ENCODE peak calls at places on chromosome 20, in ten cellular contexts. Z, D, A, C, N, M, W, U, K and H are unnamed samples.

GRCh38 chr20:61441537-61441936 is 189.5 kb downstream of the CDH4 start:
- DNase-seq in Z (no peak), D (no peak), A (no peak), C (no peak), N (no peak), M (no peak), W (no peak), U (no peak), K (no peak), H (no peak)

GRCh38 chr20:15882553-15882952 is 690.7 kb downstream of the KIF16B start:
- DNase-seq in Z (no peak), D (no peak), A (no peak), C (no peak), N (no peak), M (no peak), W (no peak), U (no peak), K (no peak), H (no peak)

GRCh38 chr20:6162239-6162638 is 39.4 kb upstream of the FERMT1 start:
- DNase-seq in Z (no peak), D (no peak), A (no peak), C (no peak), N (no peak), M (no peak), W (peak), U (no peak), K (no peak), H (no peak)

GRCh38 chr20:61644387-61645076 is 392.5 kb downstream of the CDH4 start:
- DNase-seq in Z (no peak), D (no peak), A (no peak), C (no peak), N (no peak), M (no peak), W (no peak), U (no peak), K (no peak), H (no peak)

GRCh38 chr20:258963-259362 is 1.4 kb downstream of the DEFB132 start:
- DNase-seq in Z (peak), D (peak), A (peak), C (no peak), N (no peak), M (no peak), W (no peak), U (no peak), K (peak), H (peak)

GRCh38 chr20:49380245-49380875 is 102.1 kb downstream of the KCNB1 start:
- DNase-seq in Z (no peak), D (no peak), A (no peak), C (no peak), N (no peak), M (no peak), W (no peak), U (no peak), K (no peak), H (no peak)

GRCh38 chr20:11726021-11726420 is 191.7 kb upstream of the BTBD3 start:
- DNase-seq in Z (no peak), D (no peak), A (no peak), C (no peak), N (no peak), M (no peak), W (no peak), U (no peak), K (no peak), H (no peak)

GRCh38 chr20:54167909-54168872 is 5.6 kb downstream of the CYP24A1 start:
- DNase-seq in Z (peak), D (peak), A (peak), C (no peak), N (no peak), M (no peak), W (no peak), U (no peak), K (no peak), H (no peak)

GRCh38 chr20:63835031-63835858 is 4.2 kb upstream of the ZBTB46 start:
- DNase-seq in Z (peak), D (peak), A (peak), C (peak), N (no peak), M (peak), W (peak), U (peak), K (peak), H (peak)

GRCh38 chr20:44549123-44549522 is 27.3 kb upstream of the SERINC3 start:
- DNase-seq in Z (no peak), D (peak), A (no peak), C (no peak), N (no peak), M (no peak), W (no peak), U (no peak), K (no peak), H (peak)

GRCh38 chr20:2022163-2022562 is 28.3 kb upstream of the PDYN start:
- DNase-seq in Z (no peak), D (no peak), A (no peak), C (no peak), N (no peak), M (no peak), W (no peak), U (no peak), K (peak), H (no peak)

GRCh38 chr20:24032412-24032898 is 43.9 kb upstream of the GGTLC1 start:
- DNase-seq in Z (no peak), D (no peak), A (no peak), C (no peak), N (no peak), M (no peak), W (no peak), U (no peak), K (no peak), H (no peak)

GRCh38 chr20:23135449-23136447 is 49.6 kb upstream of the CD93 start:
- DNase-seq in Z (no peak), D (no peak), A (no peak), C (no peak), N (no peak), M (no peak), W (no peak), U (no peak), K (peak), H (no peak)

GRCh38 chr20:61953037-61953788 is 112.5 kb downstream of the TAF4 start:
- DNase-seq in Z (no peak), D (no peak), A (no peak), C (no peak), N (no peak), M (peak), W (no peak), U (no peak), K (no peak), H (no peak)

GRCh38 chr20:46084805-46085792 is 4.7 kb downstream of the NCOA5 start:
- DNase-seq in Z (no peak), D (peak), A (peak), C (peak), N (no peak), M (no peak), W (no peak), U (no peak), K (peak), H (no peak)

GRCh38 chr20:22800161-22800560 is 215.8 kb upstream of the FOXA2 start:
- DNase-seq in Z (no peak), D (no peak), A (no peak), C (no peak), N (no peak), M (no peak), W (no peak), U (no peak), K (no peak), H (no peak)

GRCh38 chr20:48260370-48260769 is 475.1 kb upstream of the SULF2 start:
- DNase-seq in Z (no peak), D (no peak), A (no peak), C (no peak), N (no peak), M (no peak), W (peak), U (no peak), K (no peak), H (no peak)

GRCh38 chr20:62133051-62133845 is 9.9 kb downstream of the PSMA7 start:
- DNase-seq in Z (no peak), D (no peak), A (no peak), C (no peak), N (no peak), M (no peak), W (no peak), U (no peak), K (no peak), H (no peak)

GRCh38 chr20:49687595-49688567 is 25.8 kb downstream of the B4GALT5 start:
- DNase-seq in Z (no peak), D (no peak), A (no peak), C (no peak), N (no peak), M (no peak), W (no peak), U (no peak), K (no peak), H (peak)

GRCh38 chr20:23625236-23625964 is 12.4 kb downstream of the CST3 start:
- DNase-seq in Z (no peak), D (no peak), A (no peak), C (no peak), N (no peak), M (no peak), W (no peak), U (no peak), K (no peak), H (no peak)

GRCh38 chr20:18006684-18007083 is 37.9 kb downstream of the MGME1 start:
- DNase-seq in Z (no peak), D (no peak), A (no peak), C (no peak), N (no peak), M (no peak), W (no peak), U (no peak), K (no peak), H (no peak)

GRCh38 chr20:16953858-16954257 is 205.7 kb downstream of the OTOR start:
- DNase-seq in Z (no peak), D (no peak), A (no peak), C (no peak), N (no peak), M (no peak), W (no peak), U (no peak), K (no peak), H (no peak)

GRCh38 chr20:47843886-47844567 is 58.7 kb upstream of the SULF2 start:
- DNase-seq in Z (no peak), D (no peak), A (peak), C (no peak), N (no peak), M (no peak), W (no peak), U (no peak), K (peak), H (no peak)

GRCh38 chr20:33733654-33734576 is 2.1 kb downstream of the ZNF341 start:
- DNase-seq in Z (no peak), D (peak), A (peak), C (peak), N (peak), M (peak), W (no peak), U (no peak), K (peak), H (no peak)

GRCh38 chr20:2172305-2173175 is 70.9 kb downstream of the STK35 start:
- DNase-seq in Z (peak), D (peak), A (peak), C (peak), N (peak), M (peak), W (peak), U (no peak), K (peak), H (peak)

GRCh38 chr20:63028461-63028921 is 21.7 kb upstream of the BHLHE23 start:
- DNase-seq in Z (no peak), D (no peak), A (no peak), C (no peak), N (no peak), M (peak), W (no peak), U (no peak), K (no peak), H (no peak)

GRCh38 chr20:62921119-62921687 is 5.1 kb downstream of the DIDO1 start:
- DNase-seq in Z (peak), D (peak), A (peak), C (peak), N (no peak), M (no peak), W (no peak), U (no peak), K (peak), H (peak)

GRCh38 chr20:3813758-3814581 is 6.4 kb upstream of the AP5S1 start:
- DNase-seq in Z (no peak), D (no peak), A (no peak), C (no peak), N (no peak), M (no peak), W (no peak), U (no peak), K (no peak), H (no peak)

GRCh38 chr20:3812975-3813599 is 7.3 kb upstream of the AP5S1 start:
- DNase-seq in Z (no peak), D (no peak), A (peak), C (no peak), N (no peak), M (no peak), W (no peak), U (no peak), K (no peak), H (no peak)

GRCh38 chr20:3808544-3808943 is 11.8 kb upstream of the AP5S1 start:
- DNase-seq in Z (no peak), D (no peak), A (no peak), C (no peak), N (no peak), M (no peak), W (no peak), U (no peak), K (no peak), H (no peak)

GRCh38 chr20:3812259-3812681 is 8.1 kb upstream of the AP5S1 start:
- DNase-seq in Z (no peak), D (no peak), A (no peak), C (no peak), N (no peak), M (no peak), W (no peak), U (no peak), K (no peak), H (no peak)

DNA sequence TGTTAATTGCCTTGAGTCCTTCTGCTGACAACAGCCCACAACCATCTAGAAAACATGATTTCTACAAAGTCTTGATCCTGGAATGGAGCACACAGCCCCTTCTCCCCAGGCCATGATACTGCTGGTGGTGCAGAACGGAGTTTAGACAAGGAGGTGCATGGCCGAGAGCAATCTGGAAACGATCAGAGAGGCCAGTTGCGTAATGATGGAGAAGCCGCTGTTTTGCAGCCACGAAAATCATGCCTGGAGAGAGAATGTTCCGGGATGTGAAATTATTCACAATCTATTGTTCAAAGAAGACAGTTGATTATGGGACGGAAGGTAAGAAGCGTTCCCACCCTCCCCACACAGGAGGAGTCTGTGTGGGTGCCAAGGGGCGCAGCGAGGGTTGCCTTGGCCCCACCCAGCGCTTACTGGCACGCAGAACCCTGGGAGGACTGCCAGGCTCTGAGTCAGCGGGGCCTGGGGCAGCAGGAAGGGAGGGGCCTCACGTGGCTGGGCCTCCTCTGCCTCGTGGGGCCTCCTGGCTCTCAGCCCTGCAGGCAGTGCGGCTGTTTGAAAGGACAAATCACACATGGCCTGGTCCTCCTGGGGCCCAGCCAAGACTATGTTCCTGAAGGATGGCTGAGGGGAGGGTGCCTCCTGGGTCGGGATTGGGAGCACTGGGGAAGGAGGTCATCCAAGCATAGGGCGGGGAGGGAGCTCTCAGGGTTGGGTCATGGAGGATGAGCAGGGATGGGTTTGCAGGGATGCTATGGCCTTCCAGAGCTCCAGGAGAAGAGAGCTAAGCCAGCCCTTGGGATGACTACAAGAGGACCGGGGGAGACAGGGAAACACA is 8.7 kb upstream of the AP5S1 start:
- DNase-seq in Z (peak), D (peak), A (peak), C (peak), N (no peak), M (peak), W (peak), U (peak), K (peak), H (peak)
- TF ChIP-seq POLR2A in Z (no peak), D (peak), A (peak), C (peak), N (peak), M (peak), W (peak), U (no peak), K (peak), H (peak)

DNA sequence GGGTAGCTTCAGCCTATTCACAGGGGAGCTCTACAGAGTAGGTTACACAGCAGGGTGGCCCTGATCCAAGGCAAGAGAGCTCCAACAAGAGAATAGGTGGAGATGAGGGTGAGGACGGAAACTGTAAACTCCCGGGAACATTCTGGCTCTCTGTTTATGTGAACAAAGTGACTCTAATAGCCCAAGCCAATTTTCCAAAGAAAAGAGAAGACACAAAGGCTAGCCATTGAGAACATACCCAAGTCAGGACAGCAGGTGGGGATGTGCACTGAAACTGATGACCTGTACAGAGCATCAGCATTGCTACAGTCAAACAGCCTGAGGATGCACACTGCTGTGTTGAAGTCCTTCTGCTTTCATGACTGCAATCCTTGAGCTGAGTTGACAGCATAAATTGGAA is 136.0 kb upstream of the TOP1 start:
- DNase-seq in Z (no peak), D (no peak), A (no peak), C (no peak), N (no peak), M (no peak), W (no peak), U (no peak), K (no peak), H (no peak)
- TF ChIP-seq POLR2A in Z (no peak), D (no peak), A (no peak), C (no peak), N (no peak), M (no peak), W (no peak), U (no peak), K (no peak), H (no peak)

DNA sequence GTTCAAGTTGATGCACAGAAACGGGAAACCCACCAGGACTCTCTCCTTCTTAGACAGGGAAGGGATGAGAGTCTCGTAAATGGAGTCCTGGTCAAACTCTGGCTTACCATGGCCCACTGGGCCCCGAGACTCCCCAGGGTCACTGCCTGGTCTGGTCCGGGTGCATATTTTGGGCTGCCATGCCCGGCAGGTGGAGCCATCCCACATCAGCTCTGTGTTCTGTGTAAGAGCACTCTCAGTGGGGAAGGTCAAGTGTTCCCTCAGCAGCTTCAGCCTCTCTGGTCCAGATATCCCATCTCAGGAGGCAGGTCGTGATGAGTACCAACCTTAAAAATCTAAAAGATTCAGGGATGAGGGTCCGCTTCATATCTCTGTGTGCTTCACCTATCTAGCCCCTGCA is 138.8 kb downstream of the EDN3 start:
- DNase-seq in Z (no peak), D (no peak), A (no peak), C (no peak), N (no peak), M (no peak), W (no peak), U (no peak), K (no peak), H (no peak)
- TF ChIP-seq POLR2A in Z (no peak), D (no peak), A (no peak), C (no peak), N (no peak), M (no peak), W (no peak), U (no peak), K (no peak), H (no peak)

DNA sequence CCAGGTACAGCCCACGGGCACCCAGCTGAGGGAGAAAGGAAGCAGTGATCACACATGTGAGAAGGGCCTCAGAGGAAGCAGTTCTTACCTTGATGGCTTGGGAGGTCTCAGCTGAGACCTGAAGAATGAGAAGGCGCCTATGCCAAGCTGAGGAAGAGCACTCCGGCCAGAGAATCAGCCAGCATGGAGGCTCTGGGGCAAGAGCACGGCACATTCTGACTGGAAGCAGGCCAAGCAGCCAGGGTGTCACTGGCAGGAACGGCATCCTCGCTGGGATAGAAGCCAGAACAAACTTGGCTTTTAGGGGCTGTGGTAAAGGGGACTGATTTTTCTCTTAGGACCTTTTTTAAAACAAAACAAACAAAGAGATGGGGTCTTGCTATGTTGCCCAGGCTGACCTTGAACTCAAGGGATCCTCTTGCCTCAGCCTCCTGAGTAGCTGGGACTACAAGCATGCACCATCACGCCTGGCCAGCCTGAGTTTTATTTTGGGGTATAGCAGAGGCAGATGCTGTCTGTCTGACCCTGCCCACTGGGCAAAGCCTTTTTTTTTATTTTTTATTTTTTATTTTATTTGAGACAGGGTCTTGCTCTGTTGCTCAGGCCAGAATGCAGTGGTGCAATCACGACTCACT is 17.6 kb downstream of the GHRH start:
- DNase-seq in Z (no peak), D (no peak), A (no peak), C (no peak), N (no peak), M (no peak), W (no peak), U (no peak), K (no peak), H (no peak)
- TF ChIP-seq POLR2A in Z (no peak), D (no peak), A (no peak), C (no peak), N (peak), M (no peak), W (no peak), U (no peak), K (no peak), H (no peak)

GRCh38 chr20:3808141-3808479 is 12.0 kb downstream of the CDC25B start:
- DNase-seq in Z (peak), D (peak), A (peak), C (peak), N (no peak), M (peak), W (peak), U (no peak), K (no peak), H (no peak)
- TF ChIP-seq POLR2A in Z (no peak), D (no peak), A (no peak), C (peak), N (no peak), M (no peak), W (peak), U (no peak), K (no peak), H (no peak)

DNA sequence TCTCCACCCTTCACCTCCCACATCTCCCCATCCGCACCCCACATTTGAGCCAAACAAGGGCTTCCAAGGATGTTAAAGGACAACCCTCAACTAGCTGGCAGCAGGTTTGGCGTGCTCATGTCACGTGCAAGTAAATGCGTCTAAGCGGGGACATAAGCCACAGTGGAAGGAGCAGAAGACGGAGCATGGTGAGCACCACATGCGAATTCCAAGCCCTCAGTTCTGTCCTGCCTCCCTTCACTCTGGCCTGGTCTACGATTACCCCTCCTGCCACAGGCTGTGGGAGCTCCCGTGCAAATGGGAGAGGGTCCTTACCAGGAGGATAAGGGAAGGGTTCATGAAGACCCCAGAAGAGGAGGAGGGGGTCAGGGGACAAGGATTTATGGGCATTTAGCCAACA is 44.9 kb upstream of the STX16 start:
- DNase-seq in Z (no peak), D (no peak), A (no peak), C (no peak), N (no peak), M (no peak), W (no peak), U (no peak), K (no peak), H (no peak)
- TF ChIP-seq POLR2A in Z (no peak), D (no peak), A (no peak), C (no peak), N (no peak), M (no peak), W (no peak), U (no peak), K (no peak), H (no peak)

GRCh38 chr20:36605309-36606170 is at the start of gene RAB5IF:
- DNase-seq in Z (peak), D (peak), A (peak), C (peak), N (peak), M (peak), W (peak), U (peak), K (peak), H (peak)
- TF ChIP-seq POLR2A in Z (peak), D (peak), A (peak), C (peak), N (peak), M (peak), W (peak), U (no peak), K (peak), H (peak)